ENCODE peak calls at places on chromosomes 6 and 20, in four cellular contexts. J is K562, D is SK-N-SH, R is GM12878. W is an unnamed sample.

GRCh38 chr6:168536196-168536595 is 95.2 kb downstream of the SMOC2 start:
- DNase-seq in J (no peak), D (no peak), R (no peak), W (no peak)

GRCh38 chr6:33427585-33428218 is 7.8 kb downstream of the SYNGAP1 start:
- DNase-seq in J (peak; percentile 81), D (peak; percentile 80), R (no peak), W (no peak)

GRCh38 chr6:148629197-148629909 is 117.5 kb upstream of the UST start:
- DNase-seq in J (no peak), D (no peak), R (no peak), W (no peak)

GRCh38 chr20:38343107-38343797 is 3.0 kb upstream of the LBP start:
- DNase-seq in J (peak; percentile 85), D (no peak), R (no peak), W (peak; percentile 84)

GRCh38 chr6:152112503-152113261 is 305.2 kb downstream of the ESR1 start:
- DNase-seq in J (no peak), D (no peak), R (no peak), W (no peak)

GRCh38 chr20:57022306-57022705 is 244.1 kb downstream of the BMP7 start:
- DNase-seq in J (peak; percentile 23), D (no peak), R (no peak), W (no peak)

GRCh38 chr6:111200823-111201134 is 113.5 kb downstream of the SLC16A10 start:
- DNase-seq in J (no peak), D (no peak), R (no peak), W (no peak)

GRCh38 chr6:162618463-162619002 is 109.0 kb downstream of the PRKN start:
- DNase-seq in J (no peak), D (no peak), R (no peak), W (no peak)

GRCh38 chr20:57587989-57588377 is 27.1 kb downstream of the PCK1 start:
- DNase-seq in J (peak; percentile 62), D (no peak), R (no peak), W (no peak)

GRCh38 chr6:73696990-73697651 is 1.1 kb downstream of the CD109 start:
- DNase-seq in J (no peak), D (no peak), R (no peak), W (no peak)

GRCh38 chr6:125274935-125275334 is 26.8 kb downstream of the HDDC2 start:
- DNase-seq in J (no peak), D (no peak), R (no peak), W (no peak)

GRCh38 chr20:37522258-37523011 is 1.4 kb downstream of the NNAT start:
- DNase-seq in J (no peak), D (peak; percentile 73), R (no peak), W (no peak)

GRCh38 chr6:125804264-125804663 is 13.5 kb downstream of the NCOA7 start:
- DNase-seq in J (no peak), D (no peak), R (peak; percentile 61), W (no peak)

GRCh38 chr6:44078795-44079671 is 48.2 kb downstream of the MRPL14 start:
- DNase-seq in J (peak; percentile 90), D (peak; percentile 75), R (no peak), W (peak; percentile 79)

GRCh38 chr20:43583982-43584432 is 6.7 kb upstream of the IFT52 start:
- DNase-seq in J (peak; percentile 91), D (no peak), R (no peak), W (peak; percentile 95)

GRCh38 chr20:53642196-53643030 is 48.8 kb upstream of the ZNF217 start:
- DNase-seq in J (peak; percentile 87), D (no peak), R (no peak), W (peak; percentile 99)

GRCh38 chr6:89612121-89612520 is 26.4 kb downstream of the LYRM2 start:
- DNase-seq in J (no peak), D (no peak), R (no peak), W (no peak)

GRCh38 chr6:17768388-17768787 is 61.7 kb upstream of the NUP153 start:
- DNase-seq in J (peak; percentile 12), D (no peak), R (no peak), W (peak; percentile 9)

GRCh38 chr6:36136551-36136950 is 6.2 kb downstream of the MAPK13 start:
- DNase-seq in J (no peak), D (peak; percentile 68), R (no peak), W (no peak)

GRCh38 chr6:21128601-21129000 is 464.9 kb upstream of the SOX4 start:
- DNase-seq in J (no peak), D (no peak), R (no peak), W (no peak)

GRCh38 chr6:68728124-68728523 is 93.0 kb downstream of the ADGRB3 start:
- DNase-seq in J (peak; percentile 25), D (no peak), R (no peak), W (no peak)

GRCh38 chr6:153001767-153002612 is 519 bp downstream of the MTRF1L start:
- DNase-seq in J (peak; percentile 42), D (peak; percentile 36), R (no peak), W (peak; percentile 24)

GRCh38 chr6:25961619-25962367 is 809 bp upstream of the TRIM38 start:
- DNase-seq in J (peak; percentile 35), D (no peak), R (no peak), W (peak; percentile 31)

GRCh38 chr20:856361-856775 is 22.9 kb downstream of the FAM110A start:
- DNase-seq in J (no peak), D (no peak), R (no peak), W (no peak)

GRCh38 chr20:60007452-60007851 is 49.2 kb downstream of the CDH26 start:
- DNase-seq in J (no peak), D (no peak), R (no peak), W (no peak)

GRCh38 chr20:19269737-19270325 is 57.4 kb downstream of the SLC24A3 start:
- DNase-seq in J (no peak), D (no peak), R (no peak), W (no peak)

GRCh38 chr20:39849664-39850063 is 839.4 kb downstream of the MAFB start:
- DNase-seq in J (no peak), D (peak; percentile 70), R (no peak), W (no peak)

GRCh38 chr20:36582322-36582721 is 8.9 kb downstream of the TGIF2 start:
- DNase-seq in J (no peak), D (no peak), R (no peak), W (no peak)

GRCh38 chr6:33755070-33755869 is 8.6 kb upstream of the IP6K3 start:
- DNase-seq in J (no peak), D (no peak), R (no peak), W (no peak)

GRCh38 chr20:53972179-53972578 is 98.2 kb downstream of the BCAS1 start:
- DNase-seq in J (no peak), D (no peak), R (no peak), W (no peak)

GRCh38 chr6:62129127-62129526 is 156.9 kb downstream of the KHDRBS2 start:
- DNase-seq in J (no peak), D (no peak), R (no peak), W (no peak)

GRCh38 chr20:8464368-8464767 is 332.3 kb downstream of the PLCB1 start:
- DNase-seq in J (no peak), D (no peak), R (no peak), W (peak; percentile 66)

GRCh38 chr6:156205678-156206077 is 571.5 kb upstream of the ARID1B start:
- DNase-seq in J (no peak), D (no peak), R (no peak), W (no peak)

GRCh38 chr6:129683606-129684322 is 26.2 kb downstream of the ARHGAP18 start:
- DNase-seq in J (peak; percentile 94), D (peak; percentile 11), R (peak; percentile 88), W (peak; percentile 96)

GRCh38 chr6:24924956-24925355 is 10.8 kb downstream of the RIPOR2 start:
- DNase-seq in J (no peak), D (no peak), R (no peak), W (no peak)

GRCh38 chr6:130848945-130849344 is 21.7 kb downstream of the SMLR1 start:
- DNase-seq in J (peak; percentile 6), D (no peak), R (no peak), W (no peak)

GRCh38 chr20:62064788-62065668 is 653 bp downstream of the TAF4 start:
- DNase-seq in J (peak; percentile 23), D (peak; percentile 66), R (no peak), W (no peak)
- TF ChIP-seq SIN3A in J (no peak), D (no peak), R (no peak), W (no peak)

GRCh38 chr6:138229663-138230194 is 11.4 kb upstream of the PBOV1 start:
- DNase-seq in J (no peak), D (no peak), R (no peak), W (no peak)

GRCh38 chr6:138230759-138231398 is 12.6 kb upstream of the PBOV1 start:
- DNase-seq in J (no peak), D (no peak), R (no peak), W (no peak)

GRCh38 chr6:138234363-138234762 is 16.1 kb upstream of the PBOV1 start:
- DNase-seq in J (no peak), D (no peak), R (no peak), W (no peak)

GRCh38 chr6:138229072-138229471 is 10.8 kb upstream of the PBOV1 start:
- DNase-seq in J (no peak), D (no peak), R (no peak), W (no peak)

GRCh38 chr6:138231399-138231886 is 13.2 kb upstream of the PBOV1 start:
- DNase-seq in J (no peak), D (no peak), R (no peak), W (peak; percentile 72)
- TF ChIP-seq NFIC in J (no peak), D (no peak), R (no peak), W (peak; percentile 93)

DNA sequence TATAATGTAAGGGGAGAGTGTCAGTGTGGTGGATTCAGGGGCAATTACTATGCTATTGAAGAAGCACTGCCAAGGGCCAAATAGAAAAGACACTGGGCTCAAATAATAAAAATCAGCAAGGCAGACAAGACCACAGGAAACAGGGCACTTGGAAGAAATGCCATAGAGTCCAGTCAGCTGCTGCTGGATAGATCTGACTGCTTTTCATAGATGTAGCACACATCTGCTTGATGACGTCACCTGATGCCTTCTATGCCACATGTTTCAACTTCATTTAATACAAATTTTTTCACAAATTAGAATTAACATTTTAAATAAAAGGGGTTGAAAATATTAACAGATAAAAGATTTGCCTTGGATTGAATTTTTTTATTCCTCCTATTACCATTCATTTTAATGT is 23.9 kb upstream of the AHI1 start:
- DNase-seq in J (no peak), D (no peak), R (no peak), W (no peak)
- TF ChIP-seq SIN3A in J (no peak), D (no peak), R (no peak), W (no peak)

GRCh38 chr6:80548496-80548895 is 442.0 kb downstream of the BCKDHB start:
- DNase-seq in J (no peak), D (no peak), R (no peak), W (no peak)
- TF ChIP-seq NFIC in J (no peak), D (no peak), R (no peak), W (no peak)

GRCh38 chr20:10609276-10609675 is 64.5 kb downstream of the JAG1 start:
- DNase-seq in J (no peak), D (no peak), R (no peak), W (no peak)
- TF ChIP-seq SIN3A in J (no peak), D (no peak), R (no peak), W (no peak)

W was measured in HepG2.